ENCODE peak calls at places on chromosomes 11 and 22, in ten cellular contexts. One of them, this sample, is unnamed. For H3K4me1 and H3K27me3, the result is how much of the 10 kb centered on the place peaks cover.

GRCh38 chr11:87266751-87267150 is 229.0 kb downstream of the TMEM135 start:
- DNase-seq in fibroblast of lung: no peak
- DNase-seq in heart left ventricle: no peak
- DNase-seq in GM23248: no peak
- DNase-seq in mesendoderm: no peak
- DNase-seq in psoas muscle: no peak
- DNase-seq in right lobe of liver: no peak
- DNase-seq in colonic mucosa: no peak
- DNase-seq in esophagus muscularis mucosa: no peak
- DNase-seq in right cardiac atrium: no peak
- DNase-seq in this sample: no peak

GRCh38 chr22:32005453-32005852 is 37.6 kb upstream of the SLC5A1 start:
- DNase-seq in colonic mucosa: no peak
- DNase-seq in mesendoderm: peak
- DNase-seq in right cardiac atrium: no peak
- DNase-seq in esophagus muscularis mucosa: no peak
- DNase-seq in GM23248: peak
- DNase-seq in heart left ventricle: no peak
- DNase-seq in right lobe of liver: no peak
- DNase-seq in psoas muscle: no peak
- DNase-seq in fibroblast of lung: peak
- DNase-seq in this sample: peak

GRCh38 chr11:102683277-102683676 is 22.3 kb downstream of the MMP27 start:
- DNase-seq in GM23248: no peak
- DNase-seq in right lobe of liver: no peak
- DNase-seq in esophagus muscularis mucosa: peak
- DNase-seq in psoas muscle: no peak
- DNase-seq in fibroblast of lung: no peak
- DNase-seq in mesendoderm: peak
- DNase-seq in colonic mucosa: no peak
- DNase-seq in heart left ventricle: no peak
- DNase-seq in right cardiac atrium: no peak
- DNase-seq in this sample: no peak

GRCh38 chr11:96272542-96273306 is 70.3 kb downstream of the MAML2 start:
- DNase-seq in right cardiac atrium: no peak
- DNase-seq in mesendoderm: peak
- DNase-seq in right lobe of liver: no peak
- DNase-seq in esophagus muscularis mucosa: no peak
- DNase-seq in fibroblast of lung: peak
- DNase-seq in colonic mucosa: no peak
- DNase-seq in GM23248: peak
- DNase-seq in psoas muscle: no peak
- DNase-seq in heart left ventricle: no peak
- DNase-seq in this sample: no peak

GRCh38 chr22:49321477-49322055 is 506.1 kb downstream of the BRD1 start:
- DNase-seq in mesendoderm: no peak
- DNase-seq in heart left ventricle: no peak
- DNase-seq in psoas muscle: no peak
- DNase-seq in right lobe of liver: peak
- DNase-seq in esophagus muscularis mucosa: peak
- DNase-seq in colonic mucosa: no peak
- DNase-seq in GM23248: no peak
- DNase-seq in fibroblast of lung: no peak
- DNase-seq in right cardiac atrium: no peak
- DNase-seq in this sample: no peak

GRCh38 chr11:64924910-64925284 is 408 bp downstream of the PPP2R5B start:
- DNase-seq in fibroblast of lung: no peak
- DNase-seq in esophagus muscularis mucosa: no peak
- DNase-seq in right lobe of liver: no peak
- DNase-seq in GM23248: peak
- DNase-seq in heart left ventricle: no peak
- DNase-seq in colonic mucosa: peak
- DNase-seq in right cardiac atrium: no peak
- DNase-seq in psoas muscle: no peak
- DNase-seq in mesendoderm: no peak
- DNase-seq in this sample: peak

GRCh38 chr11:118342503-118343161 is at the start of gene CD3D:
- DNase-seq in esophagus muscularis mucosa: no peak
- DNase-seq in heart left ventricle: no peak
- DNase-seq in colonic mucosa: no peak
- DNase-seq in right lobe of liver: no peak
- DNase-seq in right cardiac atrium: no peak
- DNase-seq in fibroblast of lung: no peak
- DNase-seq in GM23248: no peak
- DNase-seq in mesendoderm: peak
- DNase-seq in psoas muscle: no peak
- DNase-seq in this sample: peak

GRCh38 chr22:39520874-39521857 is 804 bp downstream of the ATF4 start:
- DNase-seq in colonic mucosa: peak
- DNase-seq in mesendoderm: peak
- DNase-seq in GM23248: peak
- DNase-seq in psoas muscle: peak
- DNase-seq in right lobe of liver: peak
- DNase-seq in fibroblast of lung: peak
- DNase-seq in esophagus muscularis mucosa: peak
- DNase-seq in right cardiac atrium: peak
- DNase-seq in heart left ventricle: peak
- DNase-seq in this sample: peak

GRCh38 chr22:47201186-47201995 is 438.9 kb downstream of the TBC1D22A start:
- DNase-seq in right cardiac atrium: no peak
- DNase-seq in GM23248: no peak
- DNase-seq in colonic mucosa: peak
- DNase-seq in right lobe of liver: peak
- DNase-seq in heart left ventricle: peak
- DNase-seq in psoas muscle: no peak
- DNase-seq in mesendoderm: no peak
- DNase-seq in fibroblast of lung: no peak
- DNase-seq in esophagus muscularis mucosa: peak
- DNase-seq in this sample: peak

GRCh38 chr22:23232094-23232905 is 52.0 kb downstream of the BCR start:
- DNase-seq in heart left ventricle: no peak
- DNase-seq in psoas muscle: no peak
- DNase-seq in mesendoderm: no peak
- DNase-seq in esophagus muscularis mucosa: no peak
- DNase-seq in right lobe of liver: no peak
- DNase-seq in colonic mucosa: no peak
- DNase-seq in GM23248: no peak
- DNase-seq in fibroblast of lung: no peak
- DNase-seq in right cardiac atrium: peak
- DNase-seq in this sample: no peak
- H3K4me1 ChIP-seq in heart left ventricle: under half
- H3K4me1 ChIP-seq in psoas muscle: under half
- H3K4me1 ChIP-seq in mesendoderm: under half
- H3K4me1 ChIP-seq in esophagus muscularis mucosa: under half
- H3K4me1 ChIP-seq in right lobe of liver: under half
- H3K4me1 ChIP-seq in colonic mucosa: under half
- H3K4me1 ChIP-seq in GM23248: under half
- H3K4me1 ChIP-seq in fibroblast of lung: under half
- H3K4me1 ChIP-seq in right cardiac atrium: under half
- H3K4me1 ChIP-seq in this sample: under half

GRCh38 chr11:59787816-59788215 is 22.8 kb downstream of the MRPL16 start:
- DNase-seq in heart left ventricle: no peak
- DNase-seq in GM23248: peak
- DNase-seq in psoas muscle: no peak
- DNase-seq in esophagus muscularis mucosa: no peak
- DNase-seq in colonic mucosa: no peak
- DNase-seq in right lobe of liver: no peak
- DNase-seq in mesendoderm: peak
- DNase-seq in fibroblast of lung: peak
- DNase-seq in right cardiac atrium: no peak
- DNase-seq in this sample: no peak
- H3K27ac ChIP-seq in heart left ventricle: no peak
- H3K27ac ChIP-seq in GM23248: peak
- H3K27ac ChIP-seq in psoas muscle: no peak
- H3K27ac ChIP-seq in esophagus muscularis mucosa: no peak
- H3K27ac ChIP-seq in colonic mucosa: no peak
- H3K27ac ChIP-seq in right lobe of liver: no peak
- H3K27ac ChIP-seq in mesendoderm: no peak
- H3K27ac ChIP-seq in fibroblast of lung: no peak
- H3K27ac ChIP-seq in right cardiac atrium: no peak
- H3K27ac ChIP-seq in this sample: no peak

GRCh38 chr22:27068121-27068520 is 410.7 kb downstream of the MIAT start:
- DNase-seq in GM23248: no peak
- DNase-seq in psoas muscle: no peak
- DNase-seq in heart left ventricle: no peak
- DNase-seq in fibroblast of lung: no peak
- DNase-seq in right lobe of liver: no peak
- DNase-seq in colonic mucosa: no peak
- DNase-seq in mesendoderm: no peak
- DNase-seq in esophagus muscularis mucosa: no peak
- DNase-seq in right cardiac atrium: no peak
- DNase-seq in this sample: no peak
- H3K27me3 ChIP-seq in GM23248: under half
- H3K27me3 ChIP-seq in psoas muscle: half or more
- H3K27me3 ChIP-seq in heart left ventricle: under half
- H3K27me3 ChIP-seq in fibroblast of lung: under half
- H3K27me3 ChIP-seq in right lobe of liver: under half
- H3K27me3 ChIP-seq in colonic mucosa: under half
- H3K27me3 ChIP-seq in mesendoderm: under half
- H3K27me3 ChIP-seq in esophagus muscularis mucosa: under half
- H3K27me3 ChIP-seq in right cardiac atrium: under half
- H3K27me3 ChIP-seq in this sample: under half

GRCh38 chr22:26580240-26580962 is 9.5 kb downstream of the TPST2 start:
- DNase-seq in right lobe of liver: no peak
- DNase-seq in mesendoderm: peak
- DNase-seq in psoas muscle: no peak
- DNase-seq in fibroblast of lung: no peak
- DNase-seq in colonic mucosa: no peak
- DNase-seq in heart left ventricle: no peak
- DNase-seq in esophagus muscularis mucosa: no peak
- DNase-seq in GM23248: no peak
- DNase-seq in right cardiac atrium: no peak
- DNase-seq in this sample: no peak
- H3K4me1 ChIP-seq in right lobe of liver: under half
- H3K4me1 ChIP-seq in mesendoderm: under half
- H3K4me1 ChIP-seq in psoas muscle: under half
- H3K4me1 ChIP-seq in fibroblast of lung: under half
- H3K4me1 ChIP-seq in colonic mucosa: under half
- H3K4me1 ChIP-seq in heart left ventricle: under half
- H3K4me1 ChIP-seq in esophagus muscularis mucosa: under half
- H3K4me1 ChIP-seq in GM23248: under half
- H3K4me1 ChIP-seq in right cardiac atrium: under half
- H3K4me1 ChIP-seq in this sample: under half

DNA sequence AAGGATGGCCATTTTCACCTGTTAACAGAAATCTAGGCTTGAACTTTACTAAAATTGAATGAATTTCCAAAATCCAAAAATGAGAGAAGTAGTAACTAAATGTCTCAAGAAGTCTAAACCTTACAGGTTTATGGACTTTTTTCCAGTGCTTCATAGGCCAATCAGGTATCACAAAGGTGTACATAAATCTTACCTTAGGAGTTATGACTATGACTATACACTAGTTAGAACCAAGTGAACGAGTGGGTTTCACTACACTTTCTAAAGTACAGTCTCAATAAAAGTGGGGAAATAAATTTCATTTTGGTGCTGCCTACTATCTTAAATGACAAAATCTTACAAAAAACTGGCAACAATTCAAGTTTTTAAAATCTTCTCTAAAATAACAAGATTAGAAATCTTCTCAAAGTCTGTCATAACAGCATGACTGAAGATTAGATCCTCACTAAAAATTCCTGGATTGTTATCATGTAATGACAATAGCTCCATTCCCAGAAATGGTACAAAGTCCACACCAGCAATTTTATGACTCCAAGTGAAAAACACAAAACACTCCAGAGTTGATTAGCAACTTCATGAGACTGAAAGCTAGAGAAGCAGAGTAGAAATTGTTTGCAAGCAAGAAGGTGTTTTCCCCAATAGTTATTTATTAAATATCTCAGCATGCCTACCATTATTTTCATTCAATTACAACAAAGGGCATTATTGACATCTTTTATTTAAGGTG is 20.9 kb downstream of the SOX6 start:
- DNase-seq in mesendoderm: no peak
- DNase-seq in colonic mucosa: peak
- DNase-seq in fibroblast of lung: no peak
- DNase-seq in right cardiac atrium: no peak
- DNase-seq in esophagus muscularis mucosa: no peak
- DNase-seq in GM23248: no peak
- DNase-seq in psoas muscle: no peak
- DNase-seq in heart left ventricle: no peak
- DNase-seq in right lobe of liver: no peak
- DNase-seq in this sample: peak
- H3K27ac ChIP-seq in mesendoderm: no peak
- H3K27ac ChIP-seq in colonic mucosa: peak
- H3K27ac ChIP-seq in fibroblast of lung: no peak
- H3K27ac ChIP-seq in right cardiac atrium: no peak
- H3K27ac ChIP-seq in esophagus muscularis mucosa: no peak
- H3K27ac ChIP-seq in GM23248: no peak
- H3K27ac ChIP-seq in psoas muscle: no peak
- H3K27ac ChIP-seq in heart left ventricle: no peak
- H3K27ac ChIP-seq in right lobe of liver: no peak
- H3K27ac ChIP-seq in this sample: no peak

GRCh38 chr11:6647282-6647679 is 8.3 kb downstream of the DCHS1 start:
- DNase-seq in esophagus muscularis mucosa: no peak
- DNase-seq in psoas muscle: no peak
- DNase-seq in colonic mucosa: peak
- DNase-seq in mesendoderm: peak
- DNase-seq in fibroblast of lung: no peak
- DNase-seq in right cardiac atrium: peak
- DNase-seq in heart left ventricle: peak
- DNase-seq in GM23248: peak
- DNase-seq in right lobe of liver: no peak
- DNase-seq in this sample: no peak

GRCh38 chr11:6648505-6648904 is 7.1 kb downstream of the DCHS1 start:
- DNase-seq in fibroblast of lung: no peak
- DNase-seq in psoas muscle: no peak
- DNase-seq in right lobe of liver: no peak
- DNase-seq in right cardiac atrium: no peak
- DNase-seq in heart left ventricle: no peak
- DNase-seq in esophagus muscularis mucosa: no peak
- DNase-seq in mesendoderm: no peak
- DNase-seq in GM23248: no peak
- DNase-seq in colonic mucosa: no peak
- DNase-seq in this sample: no peak

GRCh38 chr11:6650980-6651379 is 4.6 kb downstream of the DCHS1 start:
- DNase-seq in right cardiac atrium: no peak
- DNase-seq in GM23248: peak
- DNase-seq in colonic mucosa: no peak
- DNase-seq in esophagus muscularis mucosa: peak
- DNase-seq in mesendoderm: no peak
- DNase-seq in psoas muscle: no peak
- DNase-seq in fibroblast of lung: peak
- DNase-seq in heart left ventricle: no peak
- DNase-seq in right lobe of liver: no peak
- DNase-seq in this sample: no peak

GRCh38 chr11:6647836-6648235 is 7.8 kb downstream of the DCHS1 start:
- DNase-seq in heart left ventricle: no peak
- DNase-seq in mesendoderm: no peak
- DNase-seq in esophagus muscularis mucosa: no peak
- DNase-seq in psoas muscle: no peak
- DNase-seq in right lobe of liver: no peak
- DNase-seq in right cardiac atrium: no peak
- DNase-seq in fibroblast of lung: no peak
- DNase-seq in GM23248: no peak
- DNase-seq in colonic mucosa: no peak
- DNase-seq in this sample: no peak

GRCh38 chr11:6650104-6650503 is 5.5 kb downstream of the DCHS1 start:
- DNase-seq in mesendoderm: no peak
- DNase-seq in colonic mucosa: no peak
- DNase-seq in right cardiac atrium: no peak
- DNase-seq in right lobe of liver: no peak
- DNase-seq in esophagus muscularis mucosa: peak
- DNase-seq in heart left ventricle: no peak
- DNase-seq in GM23248: no peak
- DNase-seq in psoas muscle: no peak
- DNase-seq in fibroblast of lung: no peak
- DNase-seq in this sample: no peak
- H3K27me3 ChIP-seq in mesendoderm: under half
- H3K27me3 ChIP-seq in colonic mucosa: under half
- H3K27me3 ChIP-seq in right cardiac atrium: under half
- H3K27me3 ChIP-seq in right lobe of liver: under half
- H3K27me3 ChIP-seq in esophagus muscularis mucosa: under half
- H3K27me3 ChIP-seq in heart left ventricle: under half
- H3K27me3 ChIP-seq in GM23248: under half
- H3K27me3 ChIP-seq in psoas muscle: under half
- H3K27me3 ChIP-seq in fibroblast of lung: under half
- H3K27me3 ChIP-seq in this sample: under half

This sample was measured in small intestine.